ENCODE peak calls at places on chromosomes 7 and 10, in nine cellular contexts. P is Peyer's patch, W is adrenal gland, H is suprapubic skin, I is uterus, L is heart left ventricle, S is A549, J is HCT116, G is transverse colon. O is an unnamed sample.

GRCh38 chr10:26318672-26319071 is 102.1 kb downstream of the GAD2 start:
- DNase-seq in G (no peak), P (no peak), W (no peak), J (no peak), S (no peak), I (no peak), H (no peak), L (no peak), O (no peak)

GRCh38 chr10:126049741-126050140 is 153.4 kb downstream of the FANK1 start:
- DNase-seq in W (peak; percentile 31), L (no peak), S (no peak), H (no peak), J (no peak), G (no peak), P (no peak), I (no peak), O (no peak)

GRCh38 chr7:123538189-123538714 is 3.9 kb upstream of the IQUB start:
- DNase-seq in S (peak; percentile 69), G (no peak), H (no peak), L (no peak), J (peak; percentile 60), W (no peak), P (no peak), I (no peak), O (no peak)

GRCh38 chr7:140541513-140542192 is 62.3 kb upstream of the MKRN1 start:
- DNase-seq in W (peak; percentile 87), I (peak; percentile 90), L (peak; percentile 72), S (peak; percentile 91), G (peak; percentile 64), J (peak; percentile 75), H (no peak), P (peak; percentile 74), O (peak; percentile 70)

GRCh38 chr7:42914009-42914725 is 2.3 kb upstream of the C7orf25 start:
- DNase-seq in J (no peak), I (no peak), S (no peak), W (no peak), L (no peak), P (no peak), G (no peak), H (no peak), O (no peak)

GRCh38 chr10:93749218-93749799 is 8.4 kb upstream of the LGI1 start:
- DNase-seq in S (no peak), I (no peak), W (peak; percentile 62), G (peak; percentile 28), J (no peak), P (peak; percentile 59), H (no peak), L (no peak), O (no peak)

GRCh38 chr10:102633282-102633681 is 11.0 kb upstream of the TRIM8 start:
- DNase-seq in P (no peak), I (no peak), J (no peak), L (peak; percentile 70), S (no peak), H (no peak), G (no peak), W (peak; percentile 67), O (peak; percentile 76)

GRCh38 chr7:87316846-87317545 is 28.5 kb upstream of the CROT start:
- DNase-seq in L (no peak), I (no peak), W (peak; percentile 33), J (no peak), H (no peak), P (no peak), G (no peak), S (peak; percentile 68), O (no peak)

GRCh38 chr10:117755615-117756014 is 213.1 kb downstream of the EMX2 start:
- DNase-seq in G (no peak), P (no peak), W (no peak), J (no peak), S (no peak), H (no peak), I (no peak), L (no peak), O (no peak)

GRCh38 chr7:30146127-30146612 is 11.4 kb downstream of the MTURN start:
- DNase-seq in S (no peak), P (no peak), W (no peak), G (no peak), L (no peak), H (no peak), J (no peak), I (no peak), O (no peak)

GRCh38 chr7:45140827-45141226 is 16.8 kb upstream of the RAMP3 start:
- DNase-seq in S (no peak), L (no peak), I (no peak), P (no peak), J (no peak), W (no peak), H (no peak), G (no peak), O (no peak)

GRCh38 chr10:80148166-80148805 is 15.8 kb downstream of the PLAC9 start:
- DNase-seq in W (no peak), H (no peak), I (no peak), S (no peak), L (no peak), P (peak; percentile 43), G (no peak), J (no peak), O (no peak)

GRCh38 chr7:22980422-22980821 is 33.5 kb downstream of the HYCC1 start:
- DNase-seq in G (no peak), P (no peak), I (no peak), L (no peak), H (no peak), W (no peak), J (no peak), S (no peak), O (no peak)

GRCh38 chr7:157668221-157668883 is 331.5 kb downstream of the DNAJB6 start:
- DNase-seq in G (no peak), J (no peak), S (no peak), P (no peak), H (no peak), W (no peak), L (no peak), I (no peak), O (no peak)

GRCh38 chr10:122373713-122374112 is 795 bp upstream of the PLEKHA1 start:
- DNase-seq in L (no peak), S (peak; percentile 31), J (no peak), W (no peak), P (no peak), H (no peak), I (peak; percentile 27), G (peak; percentile 17), O (no peak)

GRCh38 chr7:74501298-74501697 is 47.6 kb downstream of the GTF2IRD1 start:
- DNase-seq in I (no peak), W (peak; percentile 87), L (peak; percentile 82), P (no peak), S (no peak), J (no peak), G (peak; percentile 69), H (no peak), O (peak; percentile 54)

GRCh38 chr10:33126118-33126517 is 168.1 kb upstream of the ITGB1 start:
- DNase-seq in G (no peak), L (no peak), J (no peak), P (no peak), I (no peak), W (peak; percentile 39), S (no peak), H (no peak), O (no peak)

DNA sequence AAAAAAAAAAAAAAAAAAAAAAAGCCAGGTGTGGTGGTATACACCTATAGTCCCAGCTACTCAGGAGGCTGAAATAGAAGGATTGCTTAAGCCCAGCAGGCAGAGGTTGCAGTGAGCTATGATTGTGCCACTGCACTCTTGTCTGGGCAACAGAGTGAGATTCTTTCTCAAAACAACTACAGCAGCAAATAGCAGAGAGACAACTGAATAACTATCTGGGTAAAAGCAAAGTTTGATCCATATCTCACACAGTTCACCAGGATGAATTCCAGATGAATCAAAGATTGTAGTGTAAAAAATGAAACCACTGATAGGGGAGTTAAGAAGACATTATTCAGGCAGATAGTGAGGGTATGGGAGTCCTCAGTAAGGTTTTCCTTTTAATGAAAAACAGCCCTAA is 11.4 kb upstream of the NUB1 start:
- DNase-seq in P (no peak), S (no peak), L (no peak), I (no peak), J (no peak), H (no peak), W (no peak), G (no peak), O (no peak)
- TF ChIP-seq POLR2A in P (no peak), S (no peak), L (no peak), I (no peak), J (no peak), H (no peak), W (no peak), G (no peak), O (no peak)

DNA sequence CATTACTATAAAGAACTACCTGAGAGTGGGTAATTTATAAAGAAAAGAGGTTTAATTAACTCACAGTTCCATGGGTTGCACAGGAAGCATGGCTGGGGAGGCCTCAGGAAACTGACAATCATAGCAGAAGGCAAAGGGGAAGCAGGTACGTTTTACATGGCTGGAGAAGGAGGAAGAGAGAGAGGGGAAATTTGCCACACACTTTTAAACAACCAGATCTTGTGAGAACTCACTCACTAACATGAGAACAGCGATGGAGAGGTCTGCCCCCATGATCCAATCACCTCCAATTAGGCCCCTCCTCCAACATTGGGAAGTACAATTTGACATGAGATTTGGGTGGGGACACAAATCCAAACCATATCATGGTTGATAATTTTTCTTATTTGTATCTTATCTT is 51.8 kb upstream of the PPP1R9A start:
- DNase-seq in G (no peak), W (no peak), J (no peak), P (no peak), H (no peak), L (no peak), S (no peak), I (no peak), O (no peak)
- H3K4me1 ChIP-seq in G (no peaks in the 10 kb centered on the region), W (no peaks in the 10 kb centered on the region), J (no peaks in the 10 kb centered on the region), P (no peaks in the 10 kb centered on the region), H (no peaks in the 10 kb centered on the region), L (no peaks in the 10 kb centered on the region), S (no peaks in the 10 kb centered on the region), I (no peaks in the 10 kb centered on the region), O (no peaks in the 10 kb centered on the region)

GRCh38 chr10:14810969-14811953 is 26.6 kb downstream of the CDNF start:
- DNase-seq in W (no peak), S (no peak), L (no peak), G (no peak), I (no peak), H (no peak), P (no peak), J (no peak), O (no peak)
- TF ChIP-seq CTCF in W (no peak), S (no peak), L (no peak), G (no peak), I (no peak), H (no peak), P (no peak), J (no peak), O (no peak)

DNA sequence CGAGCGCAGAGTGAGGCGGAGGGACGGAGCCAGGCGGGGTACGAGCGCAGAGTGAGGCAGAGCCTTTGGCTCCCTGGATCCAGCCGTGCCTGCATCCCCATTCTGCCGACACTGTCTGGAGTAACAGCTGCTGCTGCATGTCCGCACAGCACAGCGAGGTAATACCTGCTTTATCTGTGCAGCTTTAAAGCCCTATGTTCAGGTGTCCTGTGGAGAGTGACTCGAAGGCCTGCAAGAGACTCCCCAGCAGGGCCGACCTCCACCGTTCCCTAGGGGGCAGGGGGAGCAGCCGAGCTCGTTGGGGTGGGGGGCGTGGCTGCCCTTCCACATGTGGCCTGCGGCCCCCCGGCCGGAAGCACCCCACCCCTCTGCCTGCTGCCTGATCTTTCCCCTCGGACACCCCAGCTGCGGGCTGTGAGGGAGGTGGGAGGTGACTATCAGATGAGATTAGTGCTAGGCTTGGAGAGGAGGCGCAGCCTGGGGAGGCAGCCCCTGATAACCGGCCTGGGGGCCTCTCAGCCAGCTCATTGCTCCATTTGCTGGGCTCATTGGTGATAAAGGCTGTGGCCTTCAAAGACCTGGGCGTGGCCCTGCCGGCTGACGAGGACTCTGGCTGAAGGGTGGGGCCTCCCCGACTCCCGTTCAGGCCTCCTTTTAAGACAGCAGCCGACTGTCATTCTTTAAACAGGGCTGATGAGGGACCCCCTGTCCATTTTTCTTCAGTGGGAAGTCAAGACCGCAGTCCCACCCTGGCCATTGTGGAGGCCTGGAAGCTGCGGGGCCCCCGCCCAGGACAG is 8.0 kb downstream of the VENTX start:
- DNase-seq in L (no peak), H (no peak), J (no peak), W (peak; percentile 91), I (no peak), P (peak; percentile 69), S (peak; percentile 37), G (peak; percentile 59), O (no peak)
- TF ChIP-seq POLR2A in L (no peak), H (no peak), J (no peak), W (peak; percentile 87), I (no peak), P (no peak), S (no peak), G (no peak), O (no peak)

O was measured in upper lobe of left lung.